ENCODE peak calls at places on chromosomes 5 and 9, in eight cellular contexts. One of them, this sample, is unnamed.

GRCh38 chr5:32473072-32473471 is 28.5 kb upstream of the ZFR start:
- DNase-seq in ovary: no peak
- DNase-seq in sigmoid colon: no peak
- DNase-seq in psoas muscle: no peak
- DNase-seq in PC-3: no peak
- DNase-seq in coronary artery: no peak
- DNase-seq in HepG2: no peak
- DNase-seq in fibroblast of lung: no peak
- DNase-seq in this sample: no peak

GRCh38 chr9:86766912-86767311 is 180.4 kb downstream of the GAS1 start:
- DNase-seq in fibroblast of lung: peak
- DNase-seq in HepG2: peak
- DNase-seq in ovary: no peak
- DNase-seq in PC-3: peak
- DNase-seq in psoas muscle: no peak
- DNase-seq in coronary artery: no peak
- DNase-seq in sigmoid colon: no peak
- DNase-seq in this sample: peak

GRCh38 chr5:122129332-122129731 is at the start of gene ZNF474:
- DNase-seq in fibroblast of lung: peak
- DNase-seq in ovary: no peak
- DNase-seq in PC-3: peak
- DNase-seq in psoas muscle: no peak
- DNase-seq in sigmoid colon: peak
- DNase-seq in HepG2: no peak
- DNase-seq in coronary artery: no peak
- DNase-seq in this sample: peak

GRCh38 chr5:93929146-93929545 is 187.7 kb upstream of the POU5F2 start:
- DNase-seq in coronary artery: no peak
- DNase-seq in HepG2: no peak
- DNase-seq in PC-3: no peak
- DNase-seq in psoas muscle: no peak
- DNase-seq in sigmoid colon: no peak
- DNase-seq in ovary: no peak
- DNase-seq in fibroblast of lung: peak
- DNase-seq in this sample: no peak

GRCh38 chr9:21491742-21492141 is 9.6 kb upstream of the IFNE start:
- DNase-seq in sigmoid colon: no peak
- DNase-seq in coronary artery: no peak
- DNase-seq in fibroblast of lung: peak
- DNase-seq in PC-3: no peak
- DNase-seq in psoas muscle: no peak
- DNase-seq in HepG2: no peak
- DNase-seq in ovary: no peak
- DNase-seq in this sample: no peak

GRCh38 chr5:142660196-142660595 is 25.7 kb downstream of the FGF1 start:
- DNase-seq in ovary: no peak
- DNase-seq in PC-3: no peak
- DNase-seq in HepG2: no peak
- DNase-seq in psoas muscle: no peak
- DNase-seq in sigmoid colon: no peak
- DNase-seq in fibroblast of lung: no peak
- DNase-seq in coronary artery: peak
- DNase-seq in this sample: no peak

GRCh38 chr5:60541980-60542379 is 158.0 kb downstream of the DEPDC1B start:
- DNase-seq in ovary: no peak
- DNase-seq in HepG2: peak
- DNase-seq in coronary artery: no peak
- DNase-seq in PC-3: no peak
- DNase-seq in sigmoid colon: no peak
- DNase-seq in psoas muscle: no peak
- DNase-seq in fibroblast of lung: peak
- DNase-seq in this sample: no peak

GRCh38 chr5:128464596-128464995 is 73.4 kb downstream of the FBN2 start:
- DNase-seq in HepG2: no peak
- DNase-seq in ovary: no peak
- DNase-seq in coronary artery: no peak
- DNase-seq in psoas muscle: no peak
- DNase-seq in PC-3: no peak
- DNase-seq in sigmoid colon: no peak
- DNase-seq in fibroblast of lung: no peak
- DNase-seq in this sample: no peak

GRCh38 chr9:38048319-38048969 is 20.6 kb downstream of the SHB start:
- DNase-seq in ovary: no peak
- DNase-seq in psoas muscle: peak
- DNase-seq in PC-3: no peak
- DNase-seq in fibroblast of lung: peak
- DNase-seq in sigmoid colon: no peak
- DNase-seq in HepG2: no peak
- DNase-seq in coronary artery: no peak
- DNase-seq in this sample: no peak

GRCh38 chr9:72037571-72037970 is 22.8 kb downstream of the C9orf57 start:
- DNase-seq in coronary artery: no peak
- DNase-seq in ovary: no peak
- DNase-seq in fibroblast of lung: peak
- DNase-seq in PC-3: no peak
- DNase-seq in sigmoid colon: no peak
- DNase-seq in psoas muscle: no peak
- DNase-seq in HepG2: no peak
- DNase-seq in this sample: no peak

GRCh38 chr5:26492835-26493459 is 545.4 kb downstream of the CDH9 start:
- DNase-seq in PC-3: no peak
- DNase-seq in HepG2: no peak
- DNase-seq in coronary artery: no peak
- DNase-seq in fibroblast of lung: no peak
- DNase-seq in ovary: no peak
- DNase-seq in psoas muscle: no peak
- DNase-seq in sigmoid colon: no peak
- DNase-seq in this sample: no peak
- H3K4me3 ChIP-seq in PC-3: no peak
- H3K4me3 ChIP-seq in HepG2: no peak
- H3K4me3 ChIP-seq in coronary artery: no peak
- H3K4me3 ChIP-seq in fibroblast of lung: no peak
- H3K4me3 ChIP-seq in ovary: no peak
- H3K4me3 ChIP-seq in psoas muscle: no peak
- H3K4me3 ChIP-seq in sigmoid colon: no peak
- H3K4me3 ChIP-seq in this sample: no peak

GRCh38 chr9:124359426-124359825 is 55.8 kb downstream of the PSMB7 start:
- DNase-seq in sigmoid colon: no peak
- DNase-seq in coronary artery: peak
- DNase-seq in psoas muscle: no peak
- DNase-seq in HepG2: no peak
- DNase-seq in fibroblast of lung: no peak
- DNase-seq in PC-3: no peak
- DNase-seq in ovary: no peak
- DNase-seq in this sample: no peak

GRCh38 chr9:124359841-124360240 is 55.4 kb downstream of the PSMB7 start:
- DNase-seq in fibroblast of lung: no peak
- DNase-seq in coronary artery: no peak
- DNase-seq in sigmoid colon: no peak
- DNase-seq in PC-3: no peak
- DNase-seq in ovary: no peak
- DNase-seq in psoas muscle: no peak
- DNase-seq in HepG2: no peak
- DNase-seq in this sample: no peak

GRCh38 chr9:124357591-124358361 is 57.5 kb downstream of the PSMB7 start:
- DNase-seq in sigmoid colon: no peak
- DNase-seq in fibroblast of lung: no peak
- DNase-seq in HepG2: no peak
- DNase-seq in ovary: no peak
- DNase-seq in psoas muscle: no peak
- DNase-seq in PC-3: no peak
- DNase-seq in coronary artery: peak
- DNase-seq in this sample: no peak

GRCh38 chr9:124358617-124359016 is 56.6 kb downstream of the PSMB7 start:
- DNase-seq in sigmoid colon: no peak
- DNase-seq in psoas muscle: no peak
- DNase-seq in HepG2: no peak
- DNase-seq in ovary: no peak
- DNase-seq in PC-3: no peak
- DNase-seq in coronary artery: peak
- DNase-seq in fibroblast of lung: no peak
- DNase-seq in this sample: no peak

GRCh38 chr9:124360277-124360676 is 55.0 kb downstream of the PSMB7 start:
- DNase-seq in coronary artery: no peak
- DNase-seq in ovary: no peak
- DNase-seq in PC-3: no peak
- DNase-seq in HepG2: no peak
- DNase-seq in sigmoid colon: no peak
- DNase-seq in psoas muscle: no peak
- DNase-seq in fibroblast of lung: no peak
- DNase-seq in this sample: no peak
- TF ChIP-seq CTCF in coronary artery: no peak
- TF ChIP-seq CTCF in ovary: no peak
- TF ChIP-seq CTCF in PC-3: no peak
- TF ChIP-seq CTCF in HepG2: no peak
- TF ChIP-seq CTCF in sigmoid colon: no peak
- TF ChIP-seq CTCF in psoas muscle: no peak
- TF ChIP-seq CTCF in fibroblast of lung: no peak
- TF ChIP-seq CTCF in this sample: no peak

GRCh38 chr5:42991477-42992034 is 48.6 kb downstream of the ANXA2R start:
- DNase-seq in ovary: no peak
- DNase-seq in coronary artery: no peak
- DNase-seq in psoas muscle: no peak
- DNase-seq in HepG2: no peak
- DNase-seq in PC-3: no peak
- DNase-seq in sigmoid colon: no peak
- DNase-seq in fibroblast of lung: peak
- DNase-seq in this sample: no peak

GRCh38 chr5:42989198-42989597 is 50.9 kb downstream of the ANXA2R start:
- DNase-seq in HepG2: no peak
- DNase-seq in sigmoid colon: no peak
- DNase-seq in ovary: no peak
- DNase-seq in coronary artery: no peak
- DNase-seq in PC-3: no peak
- DNase-seq in psoas muscle: no peak
- DNase-seq in fibroblast of lung: no peak
- DNase-seq in this sample: no peak

GRCh38 chr5:42988568-42988967 is 51.6 kb downstream of the ANXA2R start:
- DNase-seq in ovary: no peak
- DNase-seq in psoas muscle: no peak
- DNase-seq in fibroblast of lung: no peak
- DNase-seq in coronary artery: no peak
- DNase-seq in HepG2: no peak
- DNase-seq in sigmoid colon: no peak
- DNase-seq in PC-3: no peak
- DNase-seq in this sample: no peak

GRCh38 chr5:42992035-42992570 is 48.0 kb downstream of the ANXA2R start:
- DNase-seq in fibroblast of lung: peak
- DNase-seq in PC-3: no peak
- DNase-seq in ovary: peak
- DNase-seq in HepG2: peak
- DNase-seq in coronary artery: peak
- DNase-seq in psoas muscle: peak
- DNase-seq in sigmoid colon: peak
- DNase-seq in this sample: peak

DNA sequence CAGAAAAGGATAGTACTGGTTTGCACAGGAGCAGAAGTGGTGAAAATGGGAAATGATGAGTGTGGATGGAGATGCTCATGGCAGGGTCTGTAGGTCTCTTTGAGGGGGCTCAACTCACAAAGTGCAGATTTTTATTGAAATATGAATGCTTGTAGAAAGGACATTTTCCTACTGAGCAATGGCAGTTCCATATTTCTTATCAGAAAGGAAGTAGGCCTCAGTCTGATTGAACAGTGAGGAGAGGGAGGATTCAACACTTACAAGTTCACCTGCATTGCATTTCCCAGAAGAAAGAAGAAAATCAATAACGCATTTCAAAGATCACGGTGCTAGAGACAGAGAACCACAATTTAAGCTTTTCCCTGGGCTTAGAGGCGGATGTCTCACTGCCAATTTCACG is 49.2 kb downstream of the ANXA2R start:
- DNase-seq in fibroblast of lung: no peak
- DNase-seq in coronary artery: no peak
- DNase-seq in sigmoid colon: no peak
- DNase-seq in PC-3: no peak
- DNase-seq in ovary: no peak
- DNase-seq in psoas muscle: no peak
- DNase-seq in HepG2: no peak
- DNase-seq in this sample: no peak
- H3K4me3 ChIP-seq in fibroblast of lung: no peak
- H3K4me3 ChIP-seq in coronary artery: peak
- H3K4me3 ChIP-seq in sigmoid colon: peak
- H3K4me3 ChIP-seq in PC-3: no peak
- H3K4me3 ChIP-seq in ovary: no peak
- H3K4me3 ChIP-seq in psoas muscle: peak
- H3K4me3 ChIP-seq in HepG2: no peak
- H3K4me3 ChIP-seq in this sample: no peak

GRCh38 chr5:151283120-151283825 is 20.3 kb downstream of the SLC36A3 start:
- DNase-seq in HepG2: no peak
- DNase-seq in fibroblast of lung: no peak
- DNase-seq in ovary: no peak
- DNase-seq in sigmoid colon: no peak
- DNase-seq in PC-3: no peak
- DNase-seq in coronary artery: no peak
- DNase-seq in psoas muscle: no peak
- DNase-seq in this sample: no peak

GRCh38 chr5:151285683-151286082 is 17.9 kb downstream of the SLC36A3 start:
- DNase-seq in sigmoid colon: no peak
- DNase-seq in psoas muscle: no peak
- DNase-seq in HepG2: no peak
- DNase-seq in PC-3: no peak
- DNase-seq in ovary: no peak
- DNase-seq in fibroblast of lung: no peak
- DNase-seq in coronary artery: no peak
- DNase-seq in this sample: no peak

GRCh38 chr5:151286246-151286645 is 17.3 kb downstream of the SLC36A3 start:
- DNase-seq in psoas muscle: no peak
- DNase-seq in PC-3: no peak
- DNase-seq in coronary artery: no peak
- DNase-seq in ovary: no peak
- DNase-seq in HepG2: no peak
- DNase-seq in fibroblast of lung: no peak
- DNase-seq in sigmoid colon: no peak
- DNase-seq in this sample: no peak

GRCh38 chr5:151281001-151281639 is 22.4 kb downstream of the SLC36A3 start:
- DNase-seq in sigmoid colon: no peak
- DNase-seq in PC-3: peak
- DNase-seq in psoas muscle: no peak
- DNase-seq in fibroblast of lung: no peak
- DNase-seq in HepG2: no peak
- DNase-seq in ovary: no peak
- DNase-seq in coronary artery: no peak
- DNase-seq in this sample: no peak

DNA sequence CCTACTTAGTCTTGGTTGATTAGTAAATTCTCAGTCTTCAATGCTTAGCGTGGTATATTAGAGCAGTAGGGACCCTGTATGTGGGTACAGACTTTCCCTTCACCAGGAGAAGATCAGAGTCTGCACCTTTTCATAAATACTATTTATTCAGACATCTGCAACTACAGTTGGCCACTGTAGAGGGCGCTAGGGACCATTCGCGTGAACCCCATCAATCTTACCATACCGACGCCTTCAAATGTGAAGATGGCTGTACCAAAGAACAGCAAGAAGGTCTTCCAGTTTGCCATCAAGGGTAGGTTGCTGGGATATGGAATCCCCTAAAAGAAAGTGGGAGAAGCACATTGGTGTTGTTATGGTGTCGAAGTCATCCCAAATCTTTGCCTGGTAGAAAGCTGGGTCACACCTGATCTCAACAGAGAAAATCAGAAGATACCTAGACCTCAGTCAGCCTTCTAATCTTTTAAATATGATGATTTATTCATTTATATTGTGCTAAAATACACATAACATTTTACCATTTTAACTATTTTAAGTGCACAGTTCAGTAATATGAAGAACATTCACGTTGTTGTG is 19.1 kb downstream of the SLC36A3 start:
- DNase-seq in sigmoid colon: no peak
- DNase-seq in PC-3: no peak
- DNase-seq in HepG2: no peak
- DNase-seq in fibroblast of lung: no peak
- DNase-seq in psoas muscle: no peak
- DNase-seq in coronary artery: no peak
- DNase-seq in ovary: no peak
- DNase-seq in this sample: no peak
- TF ChIP-seq CTCF in sigmoid colon: no peak
- TF ChIP-seq CTCF in PC-3: peak
- TF ChIP-seq CTCF in HepG2: peak
- TF ChIP-seq CTCF in fibroblast of lung: no peak
- TF ChIP-seq CTCF in psoas muscle: peak
- TF ChIP-seq CTCF in coronary artery: no peak
- TF ChIP-seq CTCF in ovary: no peak
- TF ChIP-seq CTCF in this sample: peak